ENCODE peak calls at places on chromosomes 5 and 9, in eight cellular contexts. One of them, this sample, is unnamed.

GRCh38 chr9:110452227-110452801 is 114.7 kb upstream of the TXNDC8 start:
- DNase-seq in NCI-H1436 treated with DMSO at 0.1 percent for 48 hours: no peak
- DNase-seq in CD4-positive, alpha-beta memory T cell: no peak
- DNase-seq in dorsolateral prefrontal cortex: no peak
- DNase-seq in stimulated activated CD4-positive, alpha-beta T cell treated with anti-CD3 and anti-CD28 coated beads, Interleukin-4, amount 100 ng/mL, for 4 hours: no peak
- DNase-seq in Calu3: no peak
- DNase-seq in GM06990: no peak
- DNase-seq in HT1080: no peak
- DNase-seq in this sample: no peak

GRCh38 chr9:127447416-127448111 is 3.6 kb downstream of the RPL12 start:
- DNase-seq in CD4-positive, alpha-beta memory T cell: no peak
- DNase-seq in GM06990: no peak
- DNase-seq in NCI-H1436 treated with DMSO at 0.1 percent for 48 hours: no peak
- DNase-seq in dorsolateral prefrontal cortex: no peak
- DNase-seq in Calu3: no peak
- DNase-seq in stimulated activated CD4-positive, alpha-beta T cell treated with anti-CD3 and anti-CD28 coated beads, Interleukin-4, amount 100 ng/mL, for 4 hours: no peak
- DNase-seq in HT1080: peak
- DNase-seq in this sample: no peak

GRCh38 chr9:123548749-123549545 is 192.9 kb downstream of the CRB2 start:
- DNase-seq in dorsolateral prefrontal cortex: peak
- DNase-seq in Calu3: no peak
- DNase-seq in stimulated activated CD4-positive, alpha-beta T cell treated with anti-CD3 and anti-CD28 coated beads, Interleukin-4, amount 100 ng/mL, for 4 hours: peak
- DNase-seq in GM06990: no peak
- DNase-seq in HT1080: no peak
- DNase-seq in CD4-positive, alpha-beta memory T cell: no peak
- DNase-seq in NCI-H1436 treated with DMSO at 0.1 percent for 48 hours: no peak
- DNase-seq in this sample: peak

GRCh38 chr9:30815585-30815984 is 1568.9 kb upstream of the ACO1 start:
- DNase-seq in dorsolateral prefrontal cortex: no peak
- DNase-seq in CD4-positive, alpha-beta memory T cell: no peak
- DNase-seq in NCI-H1436 treated with DMSO at 0.1 percent for 48 hours: no peak
- DNase-seq in Calu3: no peak
- DNase-seq in HT1080: no peak
- DNase-seq in GM06990: no peak
- DNase-seq in stimulated activated CD4-positive, alpha-beta T cell treated with anti-CD3 and anti-CD28 coated beads, Interleukin-4, amount 100 ng/mL, for 4 hours: no peak
- DNase-seq in this sample: no peak

GRCh38 chr5:167050568-167051214 is 1240.8 kb upstream of the WWC1 start:
- DNase-seq in Calu3: no peak
- DNase-seq in HT1080: peak
- DNase-seq in GM06990: no peak
- DNase-seq in NCI-H1436 treated with DMSO at 0.1 percent for 48 hours: no peak
- DNase-seq in dorsolateral prefrontal cortex: no peak
- DNase-seq in stimulated activated CD4-positive, alpha-beta T cell treated with anti-CD3 and anti-CD28 coated beads, Interleukin-4, amount 100 ng/mL, for 4 hours: no peak
- DNase-seq in CD4-positive, alpha-beta memory T cell: no peak
- DNase-seq in this sample: no peak

GRCh38 chr5:73808916-73809315 is 182.9 kb downstream of the ARHGEF28 start:
- DNase-seq in stimulated activated CD4-positive, alpha-beta T cell treated with anti-CD3 and anti-CD28 coated beads, Interleukin-4, amount 100 ng/mL, for 4 hours: no peak
- DNase-seq in NCI-H1436 treated with DMSO at 0.1 percent for 48 hours: no peak
- DNase-seq in HT1080: no peak
- DNase-seq in CD4-positive, alpha-beta memory T cell: no peak
- DNase-seq in Calu3: no peak
- DNase-seq in dorsolateral prefrontal cortex: no peak
- DNase-seq in GM06990: no peak
- DNase-seq in this sample: no peak

GRCh38 chr9:134918646-134919045 is 934 bp upstream of the FCN1 start:
- DNase-seq in dorsolateral prefrontal cortex: peak
- DNase-seq in HT1080: no peak
- DNase-seq in NCI-H1436 treated with DMSO at 0.1 percent for 48 hours: no peak
- DNase-seq in CD4-positive, alpha-beta memory T cell: no peak
- DNase-seq in stimulated activated CD4-positive, alpha-beta T cell treated with anti-CD3 and anti-CD28 coated beads, Interleukin-4, amount 100 ng/mL, for 4 hours: no peak
- DNase-seq in Calu3: no peak
- DNase-seq in GM06990: no peak
- DNase-seq in this sample: no peak

GRCh38 chr9:75624984-75625383 is 265.5 kb upstream of the PCSK5 start:
- DNase-seq in CD4-positive, alpha-beta memory T cell: no peak
- DNase-seq in Calu3: no peak
- DNase-seq in dorsolateral prefrontal cortex: no peak
- DNase-seq in NCI-H1436 treated with DMSO at 0.1 percent for 48 hours: no peak
- DNase-seq in GM06990: no peak
- DNase-seq in HT1080: no peak
- DNase-seq in stimulated activated CD4-positive, alpha-beta T cell treated with anti-CD3 and anti-CD28 coated beads, Interleukin-4, amount 100 ng/mL, for 4 hours: no peak
- DNase-seq in this sample: no peak

GRCh38 chr9:135811796-135812195 is 95.5 kb downstream of the CAMSAP1 start:
- DNase-seq in stimulated activated CD4-positive, alpha-beta T cell treated with anti-CD3 and anti-CD28 coated beads, Interleukin-4, amount 100 ng/mL, for 4 hours: no peak
- DNase-seq in Calu3: no peak
- DNase-seq in dorsolateral prefrontal cortex: peak
- DNase-seq in CD4-positive, alpha-beta memory T cell: no peak
- DNase-seq in NCI-H1436 treated with DMSO at 0.1 percent for 48 hours: no peak
- DNase-seq in HT1080: no peak
- DNase-seq in GM06990: no peak
- DNase-seq in this sample: peak

GRCh38 chr9:122389799-122390481 is 19.1 kb downstream of the PTGS1 start:
- DNase-seq in stimulated activated CD4-positive, alpha-beta T cell treated with anti-CD3 and anti-CD28 coated beads, Interleukin-4, amount 100 ng/mL, for 4 hours: no peak
- DNase-seq in dorsolateral prefrontal cortex: no peak
- DNase-seq in Calu3: peak
- DNase-seq in HT1080: peak
- DNase-seq in NCI-H1436 treated with DMSO at 0.1 percent for 48 hours: peak
- DNase-seq in CD4-positive, alpha-beta memory T cell: no peak
- DNase-seq in GM06990: peak
- DNase-seq in this sample: no peak

GRCh38 chr9:33921967-33922895 is 105.3 kb downstream of the UBE2R2 start:
- DNase-seq in CD4-positive, alpha-beta memory T cell: peak
- DNase-seq in HT1080: no peak
- DNase-seq in stimulated activated CD4-positive, alpha-beta T cell treated with anti-CD3 and anti-CD28 coated beads, Interleukin-4, amount 100 ng/mL, for 4 hours: no peak
- DNase-seq in Calu3: peak
- DNase-seq in GM06990: no peak
- DNase-seq in dorsolateral prefrontal cortex: no peak
- DNase-seq in NCI-H1436 treated with DMSO at 0.1 percent for 48 hours: no peak
- DNase-seq in this sample: no peak

GRCh38 chr5:20833081-20833627 is 845.2 kb upstream of the CDH18 start:
- DNase-seq in NCI-H1436 treated with DMSO at 0.1 percent for 48 hours: no peak
- DNase-seq in HT1080: no peak
- DNase-seq in dorsolateral prefrontal cortex: no peak
- DNase-seq in stimulated activated CD4-positive, alpha-beta T cell treated with anti-CD3 and anti-CD28 coated beads, Interleukin-4, amount 100 ng/mL, for 4 hours: no peak
- DNase-seq in GM06990: no peak
- DNase-seq in CD4-positive, alpha-beta memory T cell: no peak
- DNase-seq in Calu3: no peak
- DNase-seq in this sample: peak

GRCh38 chr5:62489471-62489870 is 76.9 kb downstream of the IPO11 start:
- DNase-seq in GM06990: no peak
- DNase-seq in dorsolateral prefrontal cortex: no peak
- DNase-seq in Calu3: no peak
- DNase-seq in NCI-H1436 treated with DMSO at 0.1 percent for 48 hours: no peak
- DNase-seq in CD4-positive, alpha-beta memory T cell: no peak
- DNase-seq in HT1080: no peak
- DNase-seq in stimulated activated CD4-positive, alpha-beta T cell treated with anti-CD3 and anti-CD28 coated beads, Interleukin-4, amount 100 ng/mL, for 4 hours: no peak
- DNase-seq in this sample: no peak

GRCh38 chr9:79809931-79810330 is 238.2 kb downstream of the TLE4 start:
- DNase-seq in NCI-H1436 treated with DMSO at 0.1 percent for 48 hours: no peak
- DNase-seq in CD4-positive, alpha-beta memory T cell: no peak
- DNase-seq in HT1080: peak
- DNase-seq in GM06990: no peak
- DNase-seq in stimulated activated CD4-positive, alpha-beta T cell treated with anti-CD3 and anti-CD28 coated beads, Interleukin-4, amount 100 ng/mL, for 4 hours: no peak
- DNase-seq in Calu3: no peak
- DNase-seq in dorsolateral prefrontal cortex: no peak
- DNase-seq in this sample: no peak

This sample was measured in nucleus accumbens.